ENCODE peak calls at places on chromosomes 13 and 19, in seven cellular contexts. One of them, this sample, is unnamed.

GRCh38 chr19:45767410-45767880 is 1.6 kb downstream of the SIX5 start:
- DNase-seq in GM23338: peak; percentile 79
- DNase-seq in PC-3: peak; percentile 75
- DNase-seq in MM.1S: no peak
- DNase-seq in neural progenitor cell: peak; percentile 88
- DNase-seq in GM23248: peak; percentile 92
- DNase-seq in HCT116: no peak
- DNase-seq in this sample: peak; percentile 84

GRCh38 chr13:27264181-27264580 is 6.4 kb upstream of the RASL11A start:
- DNase-seq in PC-3: no peak
- DNase-seq in GM23248: peak; percentile 90
- DNase-seq in neural progenitor cell: no peak
- DNase-seq in GM23338: no peak
- DNase-seq in MM.1S: no peak
- DNase-seq in HCT116: no peak
- DNase-seq in this sample: peak; percentile 35

GRCh38 chr19:28898279-28898678 is 314.7 kb downstream of the UQCRFS1 start:
- DNase-seq in HCT116: no peak
- DNase-seq in PC-3: no peak
- DNase-seq in GM23248: peak; percentile 20
- DNase-seq in neural progenitor cell: no peak
- DNase-seq in GM23338: no peak
- DNase-seq in MM.1S: no peak
- DNase-seq in this sample: no peak

GRCh38 chr19:49436381-49437017 is 4.8 kb downstream of the SLC17A7 start:
- DNase-seq in neural progenitor cell: peak; percentile 91
- DNase-seq in GM23248: peak; percentile 54
- DNase-seq in MM.1S: no peak
- DNase-seq in HCT116: no peak
- DNase-seq in GM23338: peak; percentile 99
- DNase-seq in PC-3: no peak
- DNase-seq in this sample: peak; percentile 51

GRCh38 chr19:22545751-22546150 is 88.4 kb upstream of the ZNF492 start:
- DNase-seq in neural progenitor cell: peak; percentile 7
- DNase-seq in MM.1S: peak; percentile 42
- DNase-seq in GM23338: peak; percentile 67
- DNase-seq in HCT116: peak; percentile 8
- DNase-seq in GM23248: peak; percentile 26
- DNase-seq in PC-3: peak; percentile 19
- DNase-seq in this sample: no peak

GRCh38 chr13:110164706-110165105 is 142.3 kb downstream of the COL4A1 start:
- DNase-seq in GM23338: no peak
- DNase-seq in MM.1S: no peak
- DNase-seq in neural progenitor cell: no peak
- DNase-seq in HCT116: no peak
- DNase-seq in GM23248: no peak
- DNase-seq in PC-3: no peak
- DNase-seq in this sample: no peak

GRCh38 chr13:52713894-52714293 is 25.7 kb downstream of the CNMD start:
- DNase-seq in neural progenitor cell: no peak
- DNase-seq in MM.1S: no peak
- DNase-seq in GM23248: no peak
- DNase-seq in GM23338: no peak
- DNase-seq in PC-3: no peak
- DNase-seq in HCT116: no peak
- DNase-seq in this sample: no peak

GRCh38 chr13:113623491-113624234 is 34.3 kb downstream of the ATP4B start:
- DNase-seq in neural progenitor cell: no peak
- DNase-seq in HCT116: no peak
- DNase-seq in MM.1S: no peak
- DNase-seq in GM23248: peak; percentile 61
- DNase-seq in GM23338: no peak
- DNase-seq in PC-3: no peak
- DNase-seq in this sample: no peak

GRCh38 chr19:11054200-11054599 is 35.1 kb upstream of the LDLR start:
- DNase-seq in PC-3: no peak
- DNase-seq in GM23338: no peak
- DNase-seq in neural progenitor cell: no peak
- DNase-seq in MM.1S: no peak
- DNase-seq in GM23248: no peak
- DNase-seq in HCT116: no peak
- DNase-seq in this sample: no peak

GRCh38 chr13:113941571-113942191 is 32.2 kb downstream of the C13orf46 start:
- DNase-seq in MM.1S: no peak
- DNase-seq in HCT116: no peak
- DNase-seq in GM23338: no peak
- DNase-seq in GM23248: no peak
- DNase-seq in neural progenitor cell: no peak
- DNase-seq in PC-3: no peak
- DNase-seq in this sample: no peak

GRCh38 chr19:52665529-52665928 is 27.4 kb upstream of the ZNF83 start:
- DNase-seq in neural progenitor cell: no peak
- DNase-seq in MM.1S: no peak
- DNase-seq in HCT116: peak; percentile 53
- DNase-seq in GM23338: no peak
- DNase-seq in PC-3: peak; percentile 89
- DNase-seq in GM23248: peak; percentile 23
- DNase-seq in this sample: peak; percentile 15

GRCh38 chr13:41293272-41293671 is 17.8 kb upstream of the NAA16 start:
- DNase-seq in GM23248: no peak
- DNase-seq in GM23338: no peak
- DNase-seq in PC-3: no peak
- DNase-seq in MM.1S: no peak
- DNase-seq in HCT116: no peak
- DNase-seq in neural progenitor cell: no peak
- DNase-seq in this sample: no peak

GRCh38 chr13:44801990-44802389 is 187.3 kb downstream of the NUFIP1 start:
- DNase-seq in HCT116: no peak
- DNase-seq in neural progenitor cell: no peak
- DNase-seq in GM23248: peak; percentile 69
- DNase-seq in MM.1S: no peak
- DNase-seq in PC-3: peak; percentile 76
- DNase-seq in GM23338: no peak
- DNase-seq in this sample: peak; percentile 38

GRCh38 chr19:11383706-11384048 is 437 bp downstream of the EPOR start:
- DNase-seq in PC-3: no peak
- DNase-seq in MM.1S: no peak
- DNase-seq in neural progenitor cell: peak; percentile 41
- DNase-seq in GM23248: no peak
- DNase-seq in HCT116: no peak
- DNase-seq in GM23338: no peak
- DNase-seq in this sample: no peak

GRCh38 chr13:43041368-43041921 is 18.1 kb downstream of the DNAJC15 start:
- DNase-seq in MM.1S: no peak
- DNase-seq in HCT116: no peak
- DNase-seq in neural progenitor cell: no peak
- DNase-seq in PC-3: no peak
- DNase-seq in GM23338: no peak
- DNase-seq in GM23248: peak; percentile 15
- DNase-seq in this sample: no peak

GRCh38 chr13:76189882-76190519 is 553.9 kb downstream of the LMO7 start:
- DNase-seq in GM23338: peak; percentile 1
- DNase-seq in MM.1S: no peak
- DNase-seq in HCT116: no peak
- DNase-seq in neural progenitor cell: no peak
- DNase-seq in GM23248: no peak
- DNase-seq in PC-3: no peak
- DNase-seq in this sample: no peak

GRCh38 chr13:42702726-42703125 is 78.7 kb upstream of the FAM216B start:
- DNase-seq in HCT116: no peak
- DNase-seq in GM23338: no peak
- DNase-seq in neural progenitor cell: no peak
- DNase-seq in GM23248: no peak
- DNase-seq in MM.1S: no peak
- DNase-seq in PC-3: no peak
- DNase-seq in this sample: no peak

GRCh38 chr13:61029064-61029463 is 386.6 kb downstream of the PCDH20 start:
- DNase-seq in HCT116: no peak
- DNase-seq in neural progenitor cell: no peak
- DNase-seq in MM.1S: no peak
- DNase-seq in PC-3: peak; percentile 7
- DNase-seq in GM23338: peak; percentile 55
- DNase-seq in GM23248: no peak
- DNase-seq in this sample: no peak

GRCh38 chr13:102901056-102901455 is 55.2 kb downstream of the ERCC5 start:
- DNase-seq in GM23248: no peak
- DNase-seq in HCT116: no peak
- DNase-seq in MM.1S: no peak
- DNase-seq in neural progenitor cell: no peak
- DNase-seq in GM23338: no peak
- DNase-seq in PC-3: no peak
- DNase-seq in this sample: peak; percentile 21

GRCh38 chr13:28494861-28495585 is at the start of gene FLT1:
- DNase-seq in PC-3: no peak
- DNase-seq in GM23338: peak; percentile 93
- DNase-seq in HCT116: no peak
- DNase-seq in MM.1S: no peak
- DNase-seq in GM23248: peak; percentile 70
- DNase-seq in neural progenitor cell: peak; percentile 80
- DNase-seq in this sample: peak; percentile 60

GRCh38 chr13:109769921-109770320 is 16.5 kb downstream of the IRS2 start:
- DNase-seq in GM23338: no peak
- DNase-seq in MM.1S: no peak
- DNase-seq in HCT116: no peak
- DNase-seq in PC-3: no peak
- DNase-seq in GM23248: no peak
- DNase-seq in neural progenitor cell: no peak
- DNase-seq in this sample: no peak

GRCh38 chr19:2529473-2529918 is 53.6 kb downstream of the GADD45B start:
- DNase-seq in PC-3: peak; percentile 98
- DNase-seq in HCT116: peak; percentile 97
- DNase-seq in GM23248: peak; percentile 97
- DNase-seq in MM.1S: no peak
- DNase-seq in GM23338: no peak
- DNase-seq in neural progenitor cell: no peak
- DNase-seq in this sample: peak; percentile 79

GRCh38 chr13:50598338-50598737 is 245.2 kb downstream of the DLEU7 start:
- DNase-seq in GM23338: no peak
- DNase-seq in HCT116: no peak
- DNase-seq in PC-3: no peak
- DNase-seq in MM.1S: no peak
- DNase-seq in neural progenitor cell: no peak
- DNase-seq in GM23248: no peak
- DNase-seq in this sample: no peak

GRCh38 chr19:13396256-13397080 is 109.8 kb downstream of the CACNA1A start:
- DNase-seq in PC-3: peak; percentile 54
- DNase-seq in MM.1S: no peak
- DNase-seq in GM23338: peak; percentile 97
- DNase-seq in HCT116: peak; percentile 72
- DNase-seq in neural progenitor cell: peak; percentile 83
- DNase-seq in GM23248: peak; percentile 82
- DNase-seq in this sample: peak; percentile 61

GRCh38 chr19:42466521-42467436 is 24.0 kb upstream of the CXCL17 start:
- DNase-seq in PC-3: no peak
- DNase-seq in GM23338: no peak
- DNase-seq in neural progenitor cell: no peak
- DNase-seq in GM23248: peak; percentile 28
- DNase-seq in HCT116: no peak
- DNase-seq in MM.1S: no peak
- DNase-seq in this sample: no peak

DNA sequence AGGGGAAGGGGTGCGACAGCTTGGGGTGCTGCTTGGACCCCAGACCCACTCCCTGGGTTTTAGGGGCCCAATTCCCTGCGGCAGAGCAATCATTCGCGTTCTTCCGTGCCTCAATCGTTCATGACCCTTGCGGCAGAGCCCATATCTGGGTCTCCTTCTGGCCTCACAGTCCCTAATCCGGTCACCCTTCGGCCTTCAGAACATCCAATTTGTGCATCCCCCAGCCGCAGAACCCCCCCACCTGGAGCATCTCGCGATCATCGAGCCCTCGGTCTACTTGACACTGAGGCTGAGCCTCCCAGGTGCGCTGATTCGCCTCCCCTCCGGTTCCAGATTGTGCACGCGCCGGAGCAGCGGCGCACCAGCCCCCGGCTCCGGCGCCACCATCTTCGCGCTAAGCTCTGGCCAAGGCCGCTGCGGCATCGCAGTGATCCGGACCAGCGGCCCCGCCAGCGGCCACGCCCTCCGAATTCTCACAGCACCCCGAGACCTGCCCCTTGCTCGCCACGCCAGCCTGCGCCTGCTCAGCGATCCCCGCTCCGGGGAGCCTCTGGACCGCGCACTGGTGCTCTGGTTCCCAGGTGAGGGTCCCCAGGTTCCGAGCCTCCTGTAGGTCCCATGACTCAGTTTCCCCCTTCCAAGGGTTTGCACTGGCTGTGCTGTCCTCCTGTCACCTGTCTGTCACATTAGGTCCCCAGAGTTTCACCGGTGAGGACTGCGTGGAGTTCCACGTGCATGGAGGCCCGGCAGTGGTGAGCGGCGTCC is 504 bp downstream of the GTPBP3 start:
- DNase-seq in GM23338: peak; percentile 70
- DNase-seq in MM.1S: peak; percentile 69
- DNase-seq in neural progenitor cell: peak; percentile 63
- DNase-seq in PC-3: peak; percentile 37
- DNase-seq in GM23248: peak; percentile 70
- DNase-seq in HCT116: no peak
- DNase-seq in this sample: no peak
- TF ChIP-seq EZH2phosphoT487 in GM23338: no peak
- TF ChIP-seq EZH2phosphoT487 in MM.1S: no peak
- TF ChIP-seq EZH2phosphoT487 in neural progenitor cell: no peak
- TF ChIP-seq EZH2phosphoT487 in PC-3: no peak
- TF ChIP-seq EZH2phosphoT487 in GM23248: no peak
- TF ChIP-seq EZH2phosphoT487 in HCT116: no peak
- TF ChIP-seq EZH2phosphoT487 in this sample: no peak

GRCh38 chr13:84137292-84137691 is 255.0 kb upstream of the SLITRK1 start:
- DNase-seq in HCT116: no peak
- DNase-seq in PC-3: no peak
- DNase-seq in GM23338: no peak
- DNase-seq in neural progenitor cell: no peak
- DNase-seq in MM.1S: peak; percentile 96
- DNase-seq in GM23248: no peak
- DNase-seq in this sample: no peak
- TF ChIP-seq EZH2 in HCT116: no peak
- TF ChIP-seq EZH2 in PC-3: no peak
- TF ChIP-seq EZH2 in GM23338: no peak
- TF ChIP-seq EZH2 in neural progenitor cell: no peak
- TF ChIP-seq EZH2 in MM.1S: no peak
- TF ChIP-seq EZH2 in GM23248: no peak
- TF ChIP-seq EZH2 in this sample: no peak

DNA sequence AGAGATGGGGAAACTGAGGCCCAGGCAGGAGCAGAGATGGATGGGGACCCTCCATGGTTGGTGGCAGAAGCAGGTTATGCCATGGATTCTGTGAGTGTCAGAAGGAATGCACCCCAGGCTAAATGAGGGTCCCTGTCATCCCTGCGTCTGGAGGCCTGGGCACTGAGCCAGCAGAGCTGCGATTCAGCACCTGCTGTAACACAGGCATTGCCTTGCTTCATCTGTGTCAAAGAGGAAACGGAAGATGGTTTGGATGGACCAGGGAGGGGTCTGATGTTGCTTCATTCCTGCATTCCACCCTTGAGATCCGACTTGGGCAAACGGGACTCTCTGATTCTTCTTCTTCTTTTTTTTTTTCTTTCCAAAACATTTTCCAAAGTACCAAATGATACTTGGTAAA is 1.2 kb downstream of the C5AR1 start:
- DNase-seq in neural progenitor cell: no peak
- DNase-seq in PC-3: peak; percentile 55
- DNase-seq in HCT116: no peak
- DNase-seq in MM.1S: no peak
- DNase-seq in GM23248: peak; percentile 34
- DNase-seq in GM23338: no peak
- DNase-seq in this sample: peak; percentile 23
- TF ChIP-seq EZH2phosphoT487 in neural progenitor cell: no peak
- TF ChIP-seq EZH2phosphoT487 in PC-3: no peak
- TF ChIP-seq EZH2phosphoT487 in HCT116: no peak
- TF ChIP-seq EZH2phosphoT487 in MM.1S: no peak
- TF ChIP-seq EZH2phosphoT487 in GM23248: no peak
- TF ChIP-seq EZH2phosphoT487 in GM23338: no peak
- TF ChIP-seq EZH2phosphoT487 in this sample: no peak

GRCh38 chr19:409006-409514 is at the start of gene C2CD4C:
- DNase-seq in HCT116: no peak
- DNase-seq in GM23338: peak; percentile 60
- DNase-seq in neural progenitor cell: peak; percentile 71
- DNase-seq in GM23248: peak; percentile 56
- DNase-seq in MM.1S: no peak
- DNase-seq in PC-3: no peak
- DNase-seq in this sample: peak; percentile 58
- TF ChIP-seq EZH2 in HCT116: no peak
- TF ChIP-seq EZH2 in GM23338: no peak
- TF ChIP-seq EZH2 in neural progenitor cell: no peak
- TF ChIP-seq EZH2 in GM23248: no peak
- TF ChIP-seq EZH2 in MM.1S: no peak
- TF ChIP-seq EZH2 in PC-3: no peak
- TF ChIP-seq EZH2 in this sample: no peak